ENCODE peak calls at places on chromosomes 16 and 17, in four cellular contexts. One of them, this sample, is unnamed.

GRCh38 chr17:81682565-81683207 is 911 bp downstream of the ARL16 start:
- DNase-seq in A549: no peak
- DNase-seq in K562: no peak
- DNase-seq in GM12878: no peak
- DNase-seq in this sample: no peak

GRCh38 chr16:49484454-49484853 is 110.8 kb downstream of the C16orf78 start:
- DNase-seq in A549: peak
- DNase-seq in K562: peak
- DNase-seq in GM12878: no peak
- DNase-seq in this sample: no peak

GRCh38 chr16:57239089-57239488 is 6.0 kb upstream of the ARL2BP start:
- DNase-seq in A549: no peak
- DNase-seq in K562: no peak
- DNase-seq in GM12878: no peak
- DNase-seq in this sample: no peak

GRCh38 chr17:16052486-16052885 is 52.9 kb downstream of the TTC19 start:
- DNase-seq in A549: no peak
- DNase-seq in K562: no peak
- DNase-seq in GM12878: no peak
- DNase-seq in this sample: no peak

GRCh38 chr17:17414316-17414937 is 62.4 kb upstream of the MED9 start:
- DNase-seq in A549: no peak
- DNase-seq in K562: no peak
- DNase-seq in GM12878: no peak
- DNase-seq in this sample: no peak

GRCh38 chr17:62562656-62563055 is 64.8 kb upstream of the MRC2 start:
- DNase-seq in A549: no peak
- DNase-seq in K562: no peak
- DNase-seq in GM12878: no peak
- DNase-seq in this sample: peak

GRCh38 chr16:58021661-58022551 is 3.6 kb upstream of the MMP15 start:
- DNase-seq in A549: no peak
- DNase-seq in K562: no peak
- DNase-seq in GM12878: no peak
- DNase-seq in this sample: no peak

GRCh38 chr17:2018716-2019490 is 6.2 kb downstream of the RTN4RL1 start:
- DNase-seq in A549: no peak
- DNase-seq in K562: no peak
- DNase-seq in GM12878: no peak
- DNase-seq in this sample: no peak

GRCh38 chr17:78769200-78769773 is 12.8 kb downstream of the CYTH1 start:
- DNase-seq in A549: no peak
- DNase-seq in K562: no peak
- DNase-seq in GM12878: no peak
- DNase-seq in this sample: no peak

GRCh38 chr16:88285514-88285822 is 97.3 kb upstream of the ZNF469 start:
- DNase-seq in A549: no peak
- DNase-seq in K562: no peak
- DNase-seq in GM12878: no peak
- DNase-seq in this sample: no peak

GRCh38 chr16:80174416-80174815 is 366.4 kb upstream of the DYNLRB2 start:
- DNase-seq in A549: no peak
- DNase-seq in K562: no peak
- DNase-seq in GM12878: no peak
- DNase-seq in this sample: peak
- TF ChIP-seq ESRRA in A549: no peak
- TF ChIP-seq ESRRA in K562: no peak
- TF ChIP-seq ESRRA in GM12878: no peak
- TF ChIP-seq ESRRA in this sample: no peak

GRCh38 chr16:89455692-89456091 is 34.7 kb downstream of the ANKRD11 start:
- DNase-seq in A549: no peak
- DNase-seq in K562: no peak
- DNase-seq in GM12878: no peak
- DNase-seq in this sample: no peak

GRCh38 chr16:89452241-89452640 is 38.1 kb downstream of the ANKRD11 start:
- DNase-seq in A549: no peak
- DNase-seq in K562: no peak
- DNase-seq in GM12878: no peak
- DNase-seq in this sample: no peak

GRCh38 chr16:89455178-89455577 is 35.2 kb downstream of the ANKRD11 start:
- DNase-seq in A549: no peak
- DNase-seq in K562: no peak
- DNase-seq in GM12878: peak
- DNase-seq in this sample: no peak

GRCh38 chr16:89452925-89453324 is 37.4 kb downstream of the ANKRD11 start:
- DNase-seq in A549: no peak
- DNase-seq in K562: no peak
- DNase-seq in GM12878: no peak
- DNase-seq in this sample: no peak

GRCh38 chr16:89453662-89454321 is 36.6 kb downstream of the ANKRD11 start:
- DNase-seq in A549: peak
- DNase-seq in K562: peak
- DNase-seq in GM12878: no peak
- DNase-seq in this sample: no peak
- TF ChIP-seq CHD2 in A549: no peak
- TF ChIP-seq CHD2 in K562: no peak
- TF ChIP-seq CHD2 in GM12878: no peak
- TF ChIP-seq CHD2 in this sample: no peak

GRCh38 chr17:42049834-42050359 is 504 bp downstream of the C17orf113 start:
- DNase-seq in A549: peak
- DNase-seq in K562: no peak
- DNase-seq in GM12878: no peak
- DNase-seq in this sample: no peak
- TF ChIP-seq ESRRA in A549: no peak
- TF ChIP-seq ESRRA in K562: no peak
- TF ChIP-seq ESRRA in GM12878: no peak
- TF ChIP-seq ESRRA in this sample: no peak

GRCh38 chr16:23538919-23539278 is 18.3 kb downstream of the EARS2 start:
- DNase-seq in A549: no peak
- DNase-seq in K562: no peak
- DNase-seq in GM12878: no peak
- DNase-seq in this sample: no peak
- TF ChIP-seq CHD2 in A549: no peak
- TF ChIP-seq CHD2 in K562: no peak
- TF ChIP-seq CHD2 in GM12878: no peak
- TF ChIP-seq CHD2 in this sample: no peak

GRCh38 chr16:85524365-85524629 is 88.8 kb upstream of the GSE1 start:
- DNase-seq in A549: no peak
- DNase-seq in K562: no peak
- DNase-seq in GM12878: no peak
- DNase-seq in this sample: peak

GRCh38 chr16:85522517-85522841 is 90.6 kb upstream of the GSE1 start:
- DNase-seq in A549: no peak
- DNase-seq in K562: no peak
- DNase-seq in GM12878: no peak
- DNase-seq in this sample: no peak

GRCh38 chr16:85521737-85522042 is 91.4 kb upstream of the GSE1 start:
- DNase-seq in A549: no peak
- DNase-seq in K562: no peak
- DNase-seq in GM12878: no peak
- DNase-seq in this sample: no peak

GRCh38 chr16:85523602-85524364 is 89.3 kb upstream of the GSE1 start:
- DNase-seq in A549: no peak
- DNase-seq in K562: peak
- DNase-seq in GM12878: no peak
- DNase-seq in this sample: peak

DNA sequence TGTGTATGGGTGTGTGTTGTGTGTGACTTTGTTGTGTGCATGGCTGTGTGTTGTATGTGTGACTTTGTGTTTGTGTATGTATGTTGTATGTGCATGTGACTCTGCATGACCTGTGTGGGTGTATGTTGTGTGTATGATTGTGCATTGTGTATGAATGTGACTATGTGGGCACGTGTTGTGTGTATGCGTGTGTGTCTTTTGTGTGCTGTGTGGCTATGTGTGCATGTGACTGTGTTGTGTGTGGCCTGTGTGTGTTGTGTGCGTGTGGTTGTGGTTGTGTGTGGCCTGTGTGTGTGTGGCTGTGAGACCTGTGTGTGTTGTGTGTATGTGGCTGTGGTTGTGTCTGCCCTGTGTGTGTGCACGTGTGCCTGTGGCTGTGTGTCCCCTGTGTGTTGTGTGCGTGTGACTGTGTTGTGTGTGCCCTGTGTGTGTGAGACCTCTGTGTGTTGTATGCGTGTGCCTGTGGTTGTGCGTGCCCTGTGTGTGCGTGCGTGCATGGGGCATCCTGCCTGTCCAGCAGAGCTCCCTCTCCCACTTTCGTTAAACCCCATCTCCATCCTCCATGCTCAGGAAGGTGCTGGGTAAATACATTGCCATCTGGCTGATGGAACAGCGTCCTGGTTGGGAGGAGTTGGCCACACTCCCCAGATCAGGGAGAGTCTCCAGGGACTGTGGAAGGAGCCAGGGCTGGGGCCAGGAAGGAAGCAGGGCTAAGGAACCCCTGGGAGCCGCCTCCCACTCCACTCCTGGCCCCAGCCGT is 90.1 kb upstream of the GSE1 start:
- DNase-seq in A549: no peak
- DNase-seq in K562: no peak
- DNase-seq in GM12878: no peak
- DNase-seq in this sample: no peak
- TF ChIP-seq ESRRA in A549: no peak
- TF ChIP-seq ESRRA in K562: no peak
- TF ChIP-seq ESRRA in GM12878: no peak
- TF ChIP-seq ESRRA in this sample: no peak

DNA sequence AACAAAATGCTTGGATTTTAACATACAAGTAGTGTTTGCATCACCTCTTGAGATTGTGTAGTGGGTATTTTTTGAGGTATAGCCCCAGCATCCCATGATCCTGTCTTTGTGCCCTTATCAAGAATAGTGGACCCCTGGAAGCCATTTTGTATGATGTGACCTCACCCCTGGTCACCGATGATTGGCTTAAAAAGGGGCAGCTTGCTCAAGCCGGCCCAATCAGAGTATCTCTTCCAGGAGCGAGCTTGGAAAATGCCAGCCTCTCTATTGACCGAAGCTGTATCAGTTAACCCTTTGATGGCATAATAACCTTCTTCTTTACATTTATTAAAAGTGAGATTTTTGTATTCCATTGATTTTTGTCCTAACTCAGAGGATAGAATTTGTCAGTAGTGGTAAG is 55.5 kb upstream of the FAM20A start:
- DNase-seq in A549: no peak
- DNase-seq in K562: no peak
- DNase-seq in GM12878: no peak
- DNase-seq in this sample: no peak
- TF ChIP-seq CHD2 in A549: no peak
- TF ChIP-seq CHD2 in K562: no peak
- TF ChIP-seq CHD2 in GM12878: no peak
- TF ChIP-seq CHD2 in this sample: no peak

GRCh38 chr17:32586666-32587065 is 99.9 kb downstream of the CDK5R1 start:
- DNase-seq in A549: no peak
- DNase-seq in K562: no peak
- DNase-seq in GM12878: no peak
- DNase-seq in this sample: no peak

GRCh38 chr17:32588135-32588534 is 101.3 kb downstream of the CDK5R1 start:
- DNase-seq in A549: no peak
- DNase-seq in K562: no peak
- DNase-seq in GM12878: no peak
- DNase-seq in this sample: no peak

GRCh38 chr17:32591428-32591827 is 104.6 kb downstream of the CDK5R1 start:
- DNase-seq in A549: no peak
- DNase-seq in K562: no peak
- DNase-seq in GM12878: no peak
- DNase-seq in this sample: no peak

GRCh38 chr17:32590974-32591373 is 104.2 kb downstream of the CDK5R1 start:
- DNase-seq in A549: no peak
- DNase-seq in K562: no peak
- DNase-seq in GM12878: no peak
- DNase-seq in this sample: no peak

GRCh38 chr17:32588982-32589381 is 102.2 kb downstream of the CDK5R1 start:
- DNase-seq in A549: peak
- DNase-seq in K562: peak
- DNase-seq in GM12878: no peak
- DNase-seq in this sample: peak
- TF ChIP-seq ESRRA in A549: no peak
- TF ChIP-seq ESRRA in K562: no peak
- TF ChIP-seq ESRRA in GM12878: no peak
- TF ChIP-seq ESRRA in this sample: no peak

GRCh38 chr17:42407289-42407836 is 15.7 kb downstream of the CAVIN1 start:
- DNase-seq in A549: peak
- DNase-seq in K562: peak
- DNase-seq in GM12878: no peak
- DNase-seq in this sample: peak
- TF ChIP-seq CHD2 in A549: no peak
- TF ChIP-seq CHD2 in K562: no peak
- TF ChIP-seq CHD2 in GM12878: peak
- TF ChIP-seq CHD2 in this sample: no peak